ENCODE peak calls at places on chromosomes 2 and 18, in seven cellular contexts. Y is sciatic nerve; N is activated T-cell treated with anti-CD3 and anti-CD28 coated beads for 48 hours; U is left ventricle myocardium superior; E is stimulated activated CD8-positive, alpha-beta memory T cell treated with anti-CD3 and anti-CD28 coated beads, Interleukin-15, amount 100 ng/mL, for 24 hours; O is T-helper 22 cell; V is fibroblast of lung. C is an unnamed sample.

GRCh38 chr2:128817171-128817570 is 498.5 kb upstream of the HS6ST1 start:
- DNase-seq in Y (no peak), N (no peak), U (no peak), E (no peak), O (no peak), V (no peak), C (no peak)

GRCh38 chr2:160257742-160258577 is 57.9 kb upstream of the ITGB6 start:
- DNase-seq in Y (no peak), N (no peak), U (no peak), E (no peak), O (no peak), V (no peak), C (no peak)

GRCh38 chr2:121202541-121203310 is 82.3 kb downstream of the TFCP2L1 start:
- DNase-seq in Y (no peak), N (no peak), U (no peak), E (no peak), O (no peak), V (no peak), C (no peak)

GRCh38 chr2:135913726-135914365 is 37.6 kb upstream of the MCM6 start:
- DNase-seq in Y (no peak), N (no peak), U (no peak), E (no peak), O (no peak), V (peak), C (no peak)

GRCh38 chr18:39969813-39970494 is 1985.1 kb upstream of the PIK3C3 start:
- DNase-seq in Y (no peak), N (no peak), U (no peak), E (no peak), O (no peak), V (peak), C (no peak)

GRCh38 chr18:10401489-10401888 is 52.9 kb upstream of the APCDD1 start:
- DNase-seq in Y (no peak), N (no peak), U (no peak), E (no peak), O (no peak), V (peak), C (no peak)

GRCh38 chr2:214395040-214395439 is 15.8 kb upstream of the VWC2L start:
- DNase-seq in Y (no peak), N (no peak), U (no peak), E (no peak), O (no peak), V (no peak), C (no peak)

GRCh38 chr18:69872661-69873060 is 75.0 kb downstream of the CD226 start:
- DNase-seq in Y (no peak), N (no peak), U (no peak), E (no peak), O (no peak), V (peak), C (no peak)

GRCh38 chr18:56003651-56004050 is 415.7 kb upstream of the TCF4 start:
- DNase-seq in Y (no peak), N (no peak), U (no peak), E (no peak), O (no peak), V (peak), C (no peak)

GRCh38 chr2:231200805-231201474 is 2.5 kb downstream of the ARMC9 start:
- DNase-seq in Y (no peak), N (no peak), U (no peak), E (no peak), O (no peak), V (peak), C (no peak)

GRCh38 chr2:42792583-42793313 is at the start of gene HAAO:
- DNase-seq in Y (peak), N (no peak), U (peak), E (no peak), O (no peak), V (no peak), C (no peak)

GRCh38 chr2:176560296-176560695 is 291.1 kb downstream of the MTX2 start:
- DNase-seq in Y (no peak), N (no peak), U (no peak), E (no peak), O (no peak), V (peak), C (no peak)

GRCh38 chr2:3651686-3652516 is 6.1 kb upstream of the ALLC start:
- DNase-seq in Y (peak), N (peak), U (peak), E (peak), O (peak), V (peak), C (no peak)

GRCh38 chr18:34595673-34596072 is 114.4 kb upstream of the DTNA start:
- DNase-seq in Y (no peak), N (no peak), U (no peak), E (no peak), O (no peak), V (peak), C (no peak)

GRCh38 chr2:31987454-31987853 is 23.4 kb downstream of the MEMO1 start:
- DNase-seq in Y (no peak), N (no peak), U (no peak), E (no peak), O (no peak), V (peak), C (no peak)

GRCh38 chr2:146579154-146579930 is 1265.5 kb upstream of the ACVR2A start:
- DNase-seq in Y (no peak), N (no peak), U (no peak), E (no peak), O (no peak), V (peak), C (no peak)

GRCh38 chr2:143177081-143177786 is 48.0 kb downstream of the ARHGAP15 start:
- DNase-seq in Y (no peak), N (no peak), U (no peak), E (no peak), O (no peak), V (no peak), C (no peak)

GRCh38 chr18:10381951-10382350 is 72.5 kb upstream of the APCDD1 start:
- DNase-seq in Y (no peak), N (no peak), U (no peak), E (no peak), O (no peak), V (peak), C (no peak)

GRCh38 chr2:160956243-160956802 is 203.9 kb upstream of the TANK start:
- DNase-seq in Y (no peak), N (no peak), U (peak), E (no peak), O (no peak), V (no peak), C (no peak)

GRCh38 chr18:36314754-36315153 is 17.2 kb downstream of the FHOD3 start:
- DNase-seq in Y (no peak), N (no peak), U (no peak), E (no peak), O (no peak), V (peak), C (no peak)

GRCh38 chr2:170929686-170930050 is 615 bp downstream of the GORASP2 start:
- DNase-seq in Y (peak), N (peak), U (peak), E (no peak), O (peak), V (peak), C (no peak)

GRCh38 chr2:224472827-224473226 is 70.9 kb upstream of the FAM124B start:
- DNase-seq in Y (no peak), N (no peak), U (no peak), E (no peak), O (no peak), V (no peak), C (no peak)

GRCh38 chr2:29444150-29444549 is 328.9 kb downstream of the CLIP4 start:
- DNase-seq in Y (no peak), N (no peak), U (no peak), E (no peak), O (no peak), V (no peak), C (no peak)

GRCh38 chr2:201779996-201780673 is 598 bp downstream of the ALS2 start:
- DNase-seq in Y (no peak), N (no peak), U (no peak), E (no peak), O (no peak), V (peak), C (no peak)

GRCh38 chr2:179938026-179938425 is 69.1 kb downstream of the CWC22 start:
- DNase-seq in Y (no peak), N (no peak), U (no peak), E (no peak), O (no peak), V (no peak), C (no peak)

GRCh38 chr2:51335072-51336058 is 303.4 kb upstream of the NRXN1 start:
- DNase-seq in Y (no peak), N (no peak), U (no peak), E (no peak), O (no peak), V (no peak), C (no peak)

GRCh38 chr2:168727904-168728470 is 74.5 kb upstream of the NOSTRIN start:
- DNase-seq in Y (no peak), N (no peak), U (no peak), E (no peak), O (no peak), V (peak), C (no peak)

GRCh38 chr2:202221873-202222272 is 16.5 kb downstream of the SUMO1 start:
- DNase-seq in Y (no peak), N (no peak), U (no peak), E (no peak), O (no peak), V (peak), C (no peak)

GRCh38 chr18:58096658-58097057 is 52.6 kb downstream of the NEDD4L start:
- DNase-seq in Y (no peak), N (no peak), U (no peak), E (no peak), O (no peak), V (no peak), C (no peak)

GRCh38 chr2:105769504-105769903 is 24.8 kb downstream of the NCK2 start:
- DNase-seq in Y (no peak), N (no peak), U (no peak), E (no peak), O (no peak), V (no peak), C (no peak)

GRCh38 chr2:196592331-196592911 is 47.1 kb upstream of the CCDC150 start:
- DNase-seq in Y (no peak), N (no peak), U (no peak), E (no peak), O (no peak), V (peak), C (peak)

GRCh38 chr2:171553858-171554257 is 31.6 kb downstream of the CYBRD1 start:
- DNase-seq in Y (no peak), N (no peak), U (no peak), E (no peak), O (no peak), V (no peak), C (peak)

GRCh38 chr18:2433366-2433765 is 137.9 kb downstream of the METTL4 start:
- DNase-seq in Y (no peak), N (no peak), U (no peak), E (no peak), O (no peak), V (no peak), C (no peak)

GRCh38 chr2:240303896-240304745 is 131.3 kb upstream of the GPC1 start:
- DNase-seq in Y (no peak), N (no peak), U (no peak), E (no peak), O (no peak), V (no peak), C (no peak)

GRCh38 chr2:8682719-8683667 is 1.1 kb downstream of the ID2 start:
- DNase-seq in Y (no peak), N (no peak), U (peak), E (no peak), O (no peak), V (peak), C (peak)

C was measured in hypothalamus.